ENCODE peak calls at places on chromosomes 5 and 9, in four cellular contexts. One of them, this sample, is unnamed.

GRCh38 chr9:6811436-6811835 is 53.7 kb downstream of the KDM4C start:
- DNase-seq in HepG2: no peak
- DNase-seq in K562: no peak
- DNase-seq in H1: no peak
- DNase-seq in this sample: peak

GRCh38 chr9:125332527-125332926 is 70.9 kb downstream of the GAPVD1 start:
- DNase-seq in HepG2: no peak
- DNase-seq in K562: no peak
- DNase-seq in H1: no peak
- DNase-seq in this sample: no peak

GRCh38 chr5:141192110-141192725 is at the start of gene PCDHB10:
- DNase-seq in HepG2: peak
- DNase-seq in K562: peak
- DNase-seq in H1: peak
- DNase-seq in this sample: peak

GRCh38 chr9:86072393-86073016 is 26.9 kb downstream of the GOLM1 start:
- DNase-seq in HepG2: no peak
- DNase-seq in K562: no peak
- DNase-seq in H1: no peak
- DNase-seq in this sample: no peak

GRCh38 chr5:45094876-45095275 is 286.1 kb downstream of the MRPS30 start:
- DNase-seq in HepG2: no peak
- DNase-seq in K562: no peak
- DNase-seq in H1: no peak
- DNase-seq in this sample: no peak

GRCh38 chr9:15135167-15135792 is 171.7 kb downstream of the TTC39B start:
- DNase-seq in HepG2: peak
- DNase-seq in K562: peak
- DNase-seq in H1: peak
- DNase-seq in this sample: peak

GRCh38 chr9:126933334-126933980 is 18.9 kb downstream of the RALGPS1 start:
- DNase-seq in HepG2: no peak
- DNase-seq in K562: no peak
- DNase-seq in H1: no peak
- DNase-seq in this sample: no peak

GRCh38 chr9:36132081-36132480 is 4.5 kb upstream of the GLIPR2 start:
- DNase-seq in HepG2: no peak
- DNase-seq in K562: no peak
- DNase-seq in H1: no peak
- DNase-seq in this sample: no peak

GRCh38 chr5:143893638-143894037 is 81.7 kb downstream of the HMHB1 start:
- DNase-seq in HepG2: no peak
- DNase-seq in K562: no peak
- DNase-seq in H1: no peak
- DNase-seq in this sample: no peak

GRCh38 chr5:149561848-149562247 is 10.6 kb upstream of the CSNK1A1 start:
- DNase-seq in HepG2: peak
- DNase-seq in K562: peak
- DNase-seq in H1: no peak
- DNase-seq in this sample: peak

GRCh38 chr5:14685757-14686156 is 21.2 kb downstream of the OTULIN start:
- DNase-seq in HepG2: peak
- DNase-seq in K562: peak
- DNase-seq in H1: no peak
- DNase-seq in this sample: peak

GRCh38 chr5:112626715-112627114 is 111.0 kb upstream of the APC start:
- DNase-seq in HepG2: no peak
- DNase-seq in K562: no peak
- DNase-seq in H1: no peak
- DNase-seq in this sample: no peak

GRCh38 chr5:15594922-15595568 is 95.1 kb downstream of the FBXL7 start:
- DNase-seq in HepG2: no peak
- DNase-seq in K562: no peak
- DNase-seq in H1: no peak
- DNase-seq in this sample: no peak

GRCh38 chr5:151675225-151675955 is 11.3 kb downstream of the SPARC start:
- DNase-seq in HepG2: no peak
- DNase-seq in K562: no peak
- DNase-seq in H1: no peak
- DNase-seq in this sample: peak

GRCh38 chr5:98109561-98110006 is 663.9 kb upstream of the RGMB start:
- DNase-seq in HepG2: no peak
- DNase-seq in K562: no peak
- DNase-seq in H1: no peak
- DNase-seq in this sample: peak

GRCh38 chr5:95261369-95262175 is 23.3 kb downstream of the MCTP1 start:
- DNase-seq in HepG2: peak
- DNase-seq in K562: peak
- DNase-seq in H1: no peak
- DNase-seq in this sample: peak

GRCh38 chr9:2243666-2244555 is 228.8 kb downstream of the SMARCA2 start:
- DNase-seq in HepG2: no peak
- DNase-seq in K562: no peak
- DNase-seq in H1: no peak
- DNase-seq in this sample: peak

GRCh38 chr5:60586307-60586901 is 113.6 kb downstream of the DEPDC1B start:
- DNase-seq in HepG2: peak
- DNase-seq in K562: no peak
- DNase-seq in H1: no peak
- DNase-seq in this sample: peak

GRCh38 chr5:157828949-157829639 is 29.9 kb downstream of the CLINT1 start:
- DNase-seq in HepG2: no peak
- DNase-seq in K562: peak
- DNase-seq in H1: peak
- DNase-seq in this sample: peak

DNA sequence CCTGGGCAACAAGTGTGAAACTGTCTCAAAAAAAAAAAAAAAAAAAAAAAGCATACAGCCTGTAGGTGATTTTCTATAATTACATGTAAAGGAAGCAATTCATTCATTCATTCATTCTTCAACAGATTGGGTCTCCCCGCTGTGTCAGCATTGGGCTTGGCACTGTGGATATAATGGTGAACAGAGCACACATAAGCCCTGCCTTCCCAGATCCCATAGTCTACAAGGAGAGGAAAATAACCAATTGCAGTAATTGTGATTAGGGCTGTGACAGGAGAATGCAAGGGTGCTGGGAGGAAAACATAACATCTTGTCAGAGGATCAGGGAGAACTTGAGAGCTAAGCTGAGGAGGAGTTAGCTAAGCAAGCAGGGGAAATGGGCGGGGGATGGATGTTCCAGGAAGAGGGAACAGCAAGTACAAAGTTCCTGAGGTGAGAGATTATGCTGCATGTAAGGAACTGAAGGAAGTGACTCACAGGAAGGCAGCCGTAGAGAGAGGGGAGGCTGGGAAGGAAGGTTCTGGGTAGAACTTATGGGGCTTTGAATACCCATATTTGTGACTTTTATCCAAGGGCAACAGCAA is 24.0 kb upstream of the KLF9 start:
- DNase-seq in HepG2: peak
- DNase-seq in K562: peak
- DNase-seq in H1: no peak
- DNase-seq in this sample: peak
- TF ChIP-seq JUN in HepG2: no peak
- TF ChIP-seq JUN in K562: peak
- TF ChIP-seq JUN in H1: no peak
- TF ChIP-seq JUN in this sample: peak

GRCh38 chr9:96344458-96345180 is 38.9 kb downstream of the SLC35D2 start:
- DNase-seq in HepG2: peak
- DNase-seq in K562: peak
- DNase-seq in H1: no peak
- DNase-seq in this sample: peak
- H3K4me2 ChIP-seq in HepG2: no peak
- H3K4me2 ChIP-seq in K562: no peak
- H3K4me2 ChIP-seq in H1: peak
- H3K4me2 ChIP-seq in this sample: peak

GRCh38 chr5:54263447-54263846 is 46.9 kb downstream of the ARL15 start:
- DNase-seq in HepG2: no peak
- DNase-seq in K562: no peak
- DNase-seq in H1: no peak
- DNase-seq in this sample: peak

GRCh38 chr5:54259090-54259489 is 51.3 kb downstream of the ARL15 start:
- DNase-seq in HepG2: no peak
- DNase-seq in K562: no peak
- DNase-seq in H1: no peak
- DNase-seq in this sample: no peak

GRCh38 chr5:54270326-54270725 is 40.0 kb downstream of the ARL15 start:
- DNase-seq in HepG2: no peak
- DNase-seq in K562: no peak
- DNase-seq in H1: no peak
- DNase-seq in this sample: no peak

GRCh38 chr5:54261596-54261995 is 48.8 kb downstream of the ARL15 start:
- DNase-seq in HepG2: no peak
- DNase-seq in K562: peak
- DNase-seq in H1: no peak
- DNase-seq in this sample: no peak

GRCh38 chr5:54264574-54264973 is 45.8 kb downstream of the ARL15 start:
- DNase-seq in HepG2: no peak
- DNase-seq in K562: no peak
- DNase-seq in H1: no peak
- DNase-seq in this sample: no peak
- TF ChIP-seq EZH2 in HepG2: no peak
- TF ChIP-seq EZH2 in K562: no peak
- TF ChIP-seq EZH2 in H1: no peak
- TF ChIP-seq EZH2 in this sample: no peak

GRCh38 chr5:179181988-179182387 is 121.8 kb downstream of the ZNF354C start:
- DNase-seq in HepG2: no peak
- DNase-seq in K562: no peak
- DNase-seq in H1: no peak
- DNase-seq in this sample: no peak
- TF ChIP-seq JUN in HepG2: no peak
- TF ChIP-seq JUN in K562: no peak
- TF ChIP-seq JUN in H1: no peak
- TF ChIP-seq JUN in this sample: no peak

GRCh38 chr5:173790177-173790719 is 97.9 kb upstream of the CPEB4 start:
- DNase-seq in HepG2: no peak
- DNase-seq in K562: no peak
- DNase-seq in H1: no peak
- DNase-seq in this sample: no peak
- H3K4me2 ChIP-seq in HepG2: peak
- H3K4me2 ChIP-seq in K562: no peak
- H3K4me2 ChIP-seq in H1: no peak
- H3K4me2 ChIP-seq in this sample: no peak

GRCh38 chr9:136194540-136194939 is 10.4 kb downstream of the LHX3 start:
- DNase-seq in HepG2: no peak
- DNase-seq in K562: no peak
- DNase-seq in H1: no peak
- DNase-seq in this sample: no peak
- TF ChIP-seq EZH2 in HepG2: no peak
- TF ChIP-seq EZH2 in K562: no peak
- TF ChIP-seq EZH2 in H1: no peak
- TF ChIP-seq EZH2 in this sample: no peak